ENCODE peak calls at places on chromosome 15, in six cellular contexts. V is GM03348, H is NB4, R is fibroblast of pulmonary artery, P is amniotic epithelial cell, L is T-helper 2 cell. T is an unnamed sample.

GRCh38 chr15:44719293-44719999 is 8.1 kb downstream of the B2M start:
- DNase-seq in V (no peak), H (peak), R (peak), P (peak), L (peak), T (peak)

GRCh38 chr15:75232826-75233503 is 25.2 kb upstream of the GOLGA6C start:
- DNase-seq in V (peak), H (no peak), R (no peak), P (no peak), L (no peak), T (no peak)

GRCh38 chr15:42032376-42033213 is 11.8 kb upstream of the PLA2G4E start:
- DNase-seq in V (no peak), H (no peak), R (no peak), P (no peak), L (no peak), T (no peak)

GRCh38 chr15:88636654-88637053 is 2.2 kb upstream of the ISG20 start:
- DNase-seq in V (no peak), H (no peak), R (no peak), P (no peak), L (no peak), T (peak)

GRCh38 chr15:63498815-63499549 is 5.4 kb upstream of the USP3 start:
- DNase-seq in V (no peak), H (no peak), R (no peak), P (no peak), L (no peak), T (no peak)

GRCh38 chr15:61228025-61228901 is 839 bp downstream of the RORA start:
- DNase-seq in V (peak), H (no peak), R (peak), P (peak), L (no peak), T (peak)

GRCh38 chr15:84911879-84912660 is 27.6 kb downstream of the SLC28A1 start:
- DNase-seq in V (peak), H (no peak), R (peak), P (peak), L (no peak), T (peak)

GRCh38 chr15:33292718-33293307 is 18.0 kb upstream of the RYR3 start:
- DNase-seq in V (peak), H (peak), R (peak), P (peak), L (no peak), T (peak)